ENCODE peak calls at places on chromosomes 12 and 14, in five cellular contexts. One of them, this sample, is unnamed.

GRCh38 chr12:14845350-14845750 is 2.0 kb upstream of the ART4 start:
- DNase-seq in AG08396: peak
- DNase-seq in amniotic stem cell: peak
- DNase-seq in astrocyte: peak
- DNase-seq in mammary epithelial cell: peak
- DNase-seq in this sample: peak

GRCh38 chr12:116142936-116143882 is 134.3 kb downstream of the MED13L start:
- DNase-seq in mammary epithelial cell: peak
- DNase-seq in amniotic stem cell: no peak
- DNase-seq in AG08396: no peak
- DNase-seq in astrocyte: peak
- DNase-seq in this sample: no peak

GRCh38 chr12:82414926-82415325 is 56.6 kb downstream of the METTL25 start:
- DNase-seq in mammary epithelial cell: peak
- DNase-seq in astrocyte: peak
- DNase-seq in AG08396: no peak
- DNase-seq in amniotic stem cell: no peak
- DNase-seq in this sample: no peak

GRCh38 chr14:103418508-103418818 is 33.2 kb downstream of the MARK3 start:
- DNase-seq in mammary epithelial cell: peak
- DNase-seq in astrocyte: peak
- DNase-seq in AG08396: peak
- DNase-seq in amniotic stem cell: no peak
- DNase-seq in this sample: peak

GRCh38 chr14:104856157-104856868 is 8.8 kb upstream of the CEP170B start:
- DNase-seq in mammary epithelial cell: no peak
- DNase-seq in AG08396: no peak
- DNase-seq in astrocyte: no peak
- DNase-seq in amniotic stem cell: no peak
- DNase-seq in this sample: no peak

GRCh38 chr14:91394105-91395081 is 23.2 kb downstream of the CCDC88C start:
- DNase-seq in mammary epithelial cell: no peak
- DNase-seq in astrocyte: no peak
- DNase-seq in amniotic stem cell: no peak
- DNase-seq in AG08396: no peak
- DNase-seq in this sample: no peak

GRCh38 chr12:110436231-110436630 is 13.9 kb downstream of the ARPC3 start:
- DNase-seq in mammary epithelial cell: no peak
- DNase-seq in AG08396: no peak
- DNase-seq in amniotic stem cell: no peak
- DNase-seq in astrocyte: peak
- DNase-seq in this sample: no peak

GRCh38 chr12:52912711-52913423 is 8.0 kb upstream of the KRT8 start:
- DNase-seq in amniotic stem cell: no peak
- DNase-seq in mammary epithelial cell: no peak
- DNase-seq in AG08396: no peak
- DNase-seq in astrocyte: no peak
- DNase-seq in this sample: peak

This sample was measured in hepatocyte.